ENCODE peak calls at places on chromosome 21, in four cellular contexts. C, J, U and M are unnamed samples.

GRCh38 chr21:25956993-25957714 is 213.4 kb downstream of the APP start:
- DNase-seq in C (peak), U (no peak), J (peak), M (no peak)

GRCh38 chr21:45093064-45093532 is 18.7 kb downstream of the ADARB1 start:
- DNase-seq in U (no peak), C (peak), J (no peak), M (no peak)

GRCh38 chr21:38869946-38870345 is 64.2 kb downstream of the ETS2 start:
- DNase-seq in C (no peak), U (peak), J (peak), M (no peak)

GRCh38 chr21:43723648-43724047 is 4.7 kb downstream of the PDXK start:
- DNase-seq in J (no peak), C (no peak), U (no peak), M (no peak)

GRCh38 chr21:35017256-35017655 is 31.8 kb downstream of the RUNX1 start:
- DNase-seq in J (no peak), C (no peak), U (no peak), M (no peak)

GRCh38 chr21:26833011-26833410 is 12.2 kb downstream of the ADAMTS1 start:
- DNase-seq in U (no peak), J (no peak), C (no peak), M (no peak)

GRCh38 chr21:29304577-29304976 is 5.9 kb downstream of the BACH1 start:
- DNase-seq in J (no peak), C (no peak), U (no peak), M (no peak)

GRCh38 chr21:33139084-33139483 is 69.1 kb downstream of the OLIG1 start:
- DNase-seq in U (no peak), J (no peak), C (no peak), M (no peak)

GRCh38 chr21:27480841-27481261 is 514.0 kb upstream of the ADAMTS5 start:
- DNase-seq in J (peak), U (no peak), C (no peak), M (no peak)

GRCh38 chr21:37766104-37766503 is 150.2 kb downstream of the KCNJ6 start:
- DNase-seq in U (no peak), J (no peak), C (no peak), M (no peak)

GRCh38 chr21:45818904-45819285 is 162.7 kb upstream of the COL6A1 start:
- DNase-seq in C (no peak), U (no peak), J (peak), M (no peak)

GRCh38 chr21:31877558-31877957 is 4.7 kb downstream of the HUNK start:
- DNase-seq in C (no peak), J (no peak), U (no peak), M (no peak)

GRCh38 chr21:42739061-42739931 is 85.9 kb downstream of the PDE9A start:
- DNase-seq in J (peak), U (no peak), C (no peak), M (no peak)

GRCh38 chr21:44279621-44280260 is 5.9 kb upstream of the AIRE start:
- DNase-seq in U (no peak), J (no peak), C (no peak), M (no peak)

GRCh38 chr21:46078984-46079356 is 18.9 kb upstream of the COL6A2 start:
- DNase-seq in J (peak), U (no peak), C (no peak), M (no peak)

GRCh38 chr21:33543505-33544129 is 779 bp downstream of the SON start:
- DNase-seq in C (peak), J (peak), U (peak), M (no peak)